ENCODE peak calls at places on chromosomes 12 and 14, in eight cellular contexts. N is cerebellar cortex, P is left kidney, S is AG04450, X is transverse colon, O is type B pancreatic cell, A is NCI-H146, V is caudate nucleus. Y is an unnamed sample.

GRCh38 chr12:121637231-121637914 is 11.0 kb downstream of the ORAI1 start:
- DNase-seq in N (no peak), P (peak), S (no peak), X (peak), O (no peak), A (no peak), V (no peak), Y (no peak)

GRCh38 chr14:72708708-72709475 is 185.0 kb downstream of the DPF3 start:
- DNase-seq in N (no peak), P (peak), S (no peak), X (no peak), O (no peak), A (no peak), V (peak), Y (no peak)

GRCh38 chr12:1934831-1935230 is 16.4 kb upstream of the CACNA2D4 start:
- DNase-seq in N (no peak), P (no peak), S (no peak), X (no peak), O (peak), A (no peak), V (no peak), Y (no peak)

GRCh38 chr14:61537567-61538463 is 157.5 kb upstream of the HIF1A start:
- DNase-seq in N (no peak), P (peak), S (no peak), X (peak), O (no peak), A (peak), V (no peak), Y (peak)

GRCh38 chr14:24428628-24429394 is 657 bp downstream of the CBLN3 start:
- DNase-seq in N (peak), P (peak), S (no peak), X (no peak), O (peak), A (no peak), V (no peak), Y (no peak)

GRCh38 chr14:47674148-47674545 is 1.3 kb downstream of the MDGA2 start:
- DNase-seq in N (no peak), P (peak), S (no peak), X (no peak), O (no peak), A (peak), V (no peak), Y (peak)

GRCh38 chr12:42516573-42516972 is 73.0 kb downstream of the PRICKLE1 start:
- DNase-seq in N (no peak), P (no peak), S (no peak), X (no peak), O (no peak), A (no peak), V (no peak), Y (no peak)

GRCh38 chr14:94062344-94062904 is 18.6 kb downstream of the DDX24 start:
- DNase-seq in N (no peak), P (no peak), S (no peak), X (no peak), O (no peak), A (no peak), V (no peak), Y (no peak)

GRCh38 chr14:47710581-47710980 is 35.2 kb upstream of the MDGA2 start:
- DNase-seq in N (no peak), P (no peak), S (no peak), X (no peak), O (no peak), A (no peak), V (no peak), Y (no peak)

GRCh38 chr14:99968931-99969330 is 96.3 kb upstream of the EVL start:
- DNase-seq in N (no peak), P (no peak), S (no peak), X (no peak), O (no peak), A (no peak), V (no peak), Y (no peak)

GRCh38 chr12:32159925-32160324 is 53.3 kb downstream of the BICD1 start:
- DNase-seq in N (peak), P (no peak), S (no peak), X (no peak), O (no peak), A (no peak), V (no peak), Y (no peak)

GRCh38 chr12:65511134-65511912 is 232.8 kb downstream of the MSRB3 start:
- DNase-seq in N (peak), P (peak), S (no peak), X (no peak), O (no peak), A (no peak), V (no peak), Y (no peak)

GRCh38 chr12:91355150-91356006 is 172.8 kb upstream of the DCN start:
- DNase-seq in N (peak), P (peak), S (peak), X (peak), O (no peak), A (peak), V (peak), Y (peak)

GRCh38 chr12:88309546-88309945 is 167.4 kb downstream of the TMTC3 start:
- DNase-seq in N (no peak), P (no peak), S (no peak), X (no peak), O (no peak), A (no peak), V (no peak), Y (no peak)

GRCh38 chr14:42994001-42994736 is 1387.5 kb downstream of the LRFN5 start:
- DNase-seq in N (no peak), P (peak), S (peak), X (no peak), O (no peak), A (no peak), V (no peak), Y (no peak)

GRCh38 chr12:92593734-92594402 is 108.9 kb upstream of the PLEKHG7 start:
- DNase-seq in N (no peak), P (no peak), S (no peak), X (peak), O (no peak), A (no peak), V (no peak), Y (peak)

GRCh38 chr12:49296034-49296835 is 1.3 kb downstream of the PRPH start:
- DNase-seq in N (peak), P (peak), S (no peak), X (peak), O (no peak), A (peak), V (no peak), Y (peak)

GRCh38 chr12:89895591-89895990 is 187.0 kb upstream of the ATP2B1 start:
- DNase-seq in N (peak), P (no peak), S (no peak), X (no peak), O (no peak), A (no peak), V (no peak), Y (no peak)

GRCh38 chr12:22372277-22372837 is 37.9 kb upstream of the ST8SIA1 start:
- DNase-seq in N (no peak), P (no peak), S (no peak), X (no peak), O (no peak), A (no peak), V (no peak), Y (no peak)

GRCh38 chr14:45786266-45786665 is 533.3 kb upstream of the MIS18BP1 start:
- DNase-seq in N (no peak), P (no peak), S (no peak), X (no peak), O (no peak), A (no peak), V (no peak), Y (no peak)

GRCh38 chr14:101474563-101475467 is 86.5 kb upstream of the DIO3 start:
- DNase-seq in N (no peak), P (peak), S (no peak), X (no peak), O (peak), A (no peak), V (no peak), Y (no peak)

GRCh38 chr12:76836633-76837032 is 42.2 kb downstream of the CSRP2 start:
- DNase-seq in N (no peak), P (no peak), S (no peak), X (no peak), O (no peak), A (no peak), V (no peak), Y (no peak)

GRCh38 chr14:104140213-104140462 is 1.8 kb downstream of the KIF26A start:
- DNase-seq in N (no peak), P (no peak), S (no peak), X (no peak), O (no peak), A (no peak), V (no peak), Y (no peak)

GRCh38 chr12:50597200-50598195 is 92.7 kb downstream of the DIP2B start:
- DNase-seq in N (no peak), P (no peak), S (no peak), X (no peak), O (no peak), A (no peak), V (no peak), Y (peak)

GRCh38 chr12:43692064-43692463 is 66.5 kb downstream of the PUS7L start:
- DNase-seq in N (no peak), P (no peak), S (no peak), X (no peak), O (no peak), A (no peak), V (no peak), Y (peak)

GRCh38 chr14:100839573-100840175 is 13.8 kb downstream of the MEG3 start:
- DNase-seq in N (no peak), P (no peak), S (no peak), X (no peak), O (no peak), A (no peak), V (no peak), Y (no peak)

GRCh38 chr12:102816816-102817434 is 100.1 kb downstream of the PAH start:
- DNase-seq in N (peak), P (peak), S (no peak), X (no peak), O (no peak), A (peak), V (no peak), Y (peak)

GRCh38 chr14:52110441-52111086 is 41.7 kb upstream of the NID2 start:
- DNase-seq in N (no peak), P (no peak), S (peak), X (no peak), O (no peak), A (no peak), V (no peak), Y (no peak)

GRCh38 chr14:86057018-86057667 is 527.2 kb downstream of the FLRT2 start:
- DNase-seq in N (no peak), P (peak), S (no peak), X (no peak), O (no peak), A (peak), V (no peak), Y (peak)

GRCh38 chr14:23056257-23056955 is 914 bp downstream of the CDH24 start:
- DNase-seq in N (peak), P (peak), S (no peak), X (peak), O (no peak), A (no peak), V (no peak), Y (no peak)

GRCh38 chr14:74257078-74257987 is 18.1 kb downstream of the VSX2 start:
- DNase-seq in N (peak), P (peak), S (no peak), X (peak), O (no peak), A (peak), V (peak), Y (peak)

GRCh38 chr12:51358496-51358895 is 12.0 kb upstream of the CELA1 start:
- DNase-seq in N (no peak), P (no peak), S (no peak), X (no peak), O (no peak), A (no peak), V (no peak), Y (no peak)

GRCh38 chr14:32075636-32076277 is 1.3 kb upstream of the ARHGAP5 start:
- DNase-seq in N (peak), P (peak), S (no peak), X (peak), O (no peak), A (no peak), V (no peak), Y (peak)

GRCh38 chr14:22569106-22569748 is 19.8 kb downstream of the DAD1 start:
- DNase-seq in N (no peak), P (no peak), S (no peak), X (no peak), O (no peak), A (no peak), V (no peak), Y (no peak)

GRCh38 chr12:112645586-112645985 is 146.0 kb upstream of the RPH3A start:
- DNase-seq in N (no peak), P (no peak), S (no peak), X (no peak), O (no peak), A (no peak), V (no peak), Y (no peak)

GRCh38 chr12:42296503-42297109 is 29.3 kb downstream of the ZCRB1 start:
- DNase-seq in N (no peak), P (no peak), S (no peak), X (no peak), O (no peak), A (peak), V (no peak), Y (peak)

Y was measured in NCI-H69.